ENCODE peak calls at places on chromosomes 16 and 17, in nine cellular contexts. One of them, this sample, is unnamed.

GRCh38 chr17:15261818-15262290 is 3.3 kb downstream of the PMP22 start:
- DNase-seq in neural progenitor cell: peak; percentile 45
- DNase-seq in A549: peak; percentile 61
- DNase-seq in psoas muscle: no peak
- DNase-seq in IMR-90: no peak
- DNase-seq in SK-N-SH: no peak
- DNase-seq in left ventricle myocardium inferior: peak; percentile 34
- DNase-seq in fibroblast of lung: peak; percentile 37
- DNase-seq in lower lobe of right lung: no peak
- DNase-seq in this sample: no peak

GRCh38 chr16:85157813-85158701 is 45.8 kb upstream of the CIBAR2 start:
- DNase-seq in neural progenitor cell: peak; percentile 83
- DNase-seq in A549: no peak
- DNase-seq in psoas muscle: no peak
- DNase-seq in IMR-90: no peak
- DNase-seq in SK-N-SH: peak; percentile 79
- DNase-seq in left ventricle myocardium inferior: no peak
- DNase-seq in fibroblast of lung: no peak
- DNase-seq in lower lobe of right lung: no peak
- DNase-seq in this sample: no peak

GRCh38 chr16:28126684-28127620 is 63.4 kb upstream of the GSG1L start:
- DNase-seq in neural progenitor cell: no peak
- DNase-seq in A549: no peak
- DNase-seq in psoas muscle: no peak
- DNase-seq in IMR-90: no peak
- DNase-seq in SK-N-SH: no peak
- DNase-seq in left ventricle myocardium inferior: no peak
- DNase-seq in fibroblast of lung: no peak
- DNase-seq in lower lobe of right lung: no peak
- DNase-seq in this sample: no peak

GRCh38 chr17:5485270-5486205 is at the start of gene DERL2:
- DNase-seq in neural progenitor cell: peak; percentile 78
- DNase-seq in A549: peak; percentile 63
- DNase-seq in psoas muscle: no peak
- DNase-seq in IMR-90: peak; percentile 44
- DNase-seq in SK-N-SH: no peak
- DNase-seq in left ventricle myocardium inferior: no peak
- DNase-seq in fibroblast of lung: no peak
- DNase-seq in lower lobe of right lung: no peak
- DNase-seq in this sample: no peak

GRCh38 chr16:54265558-54266213 is 20.9 kb downstream of the IRX3 start:
- DNase-seq in neural progenitor cell: no peak
- DNase-seq in A549: no peak
- DNase-seq in psoas muscle: no peak
- DNase-seq in IMR-90: no peak
- DNase-seq in SK-N-SH: no peak
- DNase-seq in left ventricle myocardium inferior: no peak
- DNase-seq in fibroblast of lung: no peak
- DNase-seq in lower lobe of right lung: no peak
- DNase-seq in this sample: no peak

GRCh38 chr17:50362661-50363060 is 10.3 kb downstream of the MRPL27 start:
- DNase-seq in neural progenitor cell: no peak
- DNase-seq in A549: no peak
- DNase-seq in psoas muscle: no peak
- DNase-seq in IMR-90: no peak
- DNase-seq in SK-N-SH: no peak
- DNase-seq in left ventricle myocardium inferior: no peak
- DNase-seq in fibroblast of lung: no peak
- DNase-seq in lower lobe of right lung: no peak
- DNase-seq in this sample: no peak

GRCh38 chr17:81537343-81537855 is 9.2 kb downstream of the FSCN2 start:
- DNase-seq in neural progenitor cell: peak; percentile 70
- DNase-seq in A549: peak; percentile 67
- DNase-seq in psoas muscle: peak; percentile 83
- DNase-seq in IMR-90: no peak
- DNase-seq in SK-N-SH: peak; percentile 92
- DNase-seq in left ventricle myocardium inferior: no peak
- DNase-seq in fibroblast of lung: no peak
- DNase-seq in lower lobe of right lung: no peak
- DNase-seq in this sample: peak; percentile 52

GRCh38 chr17:77840156-77840555 is 118.3 kb upstream of the TNRC6C start:
- DNase-seq in neural progenitor cell: no peak
- DNase-seq in A549: no peak
- DNase-seq in psoas muscle: peak; percentile 68
- DNase-seq in IMR-90: peak; percentile 39
- DNase-seq in SK-N-SH: no peak
- DNase-seq in left ventricle myocardium inferior: peak; percentile 22
- DNase-seq in fibroblast of lung: no peak
- DNase-seq in lower lobe of right lung: no peak
- DNase-seq in this sample: no peak

GRCh38 chr17:42056634-42057033 is 6.2 kb upstream of the C17orf113 start:
- DNase-seq in neural progenitor cell: no peak
- DNase-seq in A549: no peak
- DNase-seq in psoas muscle: no peak
- DNase-seq in IMR-90: no peak
- DNase-seq in SK-N-SH: no peak
- DNase-seq in left ventricle myocardium inferior: no peak
- DNase-seq in fibroblast of lung: no peak
- DNase-seq in lower lobe of right lung: no peak
- DNase-seq in this sample: no peak

GRCh38 chr17:42055003-42055402 is 4.6 kb upstream of the C17orf113 start:
- DNase-seq in neural progenitor cell: peak; percentile 67
- DNase-seq in A549: no peak
- DNase-seq in psoas muscle: no peak
- DNase-seq in IMR-90: no peak
- DNase-seq in SK-N-SH: no peak
- DNase-seq in left ventricle myocardium inferior: no peak
- DNase-seq in fibroblast of lung: no peak
- DNase-seq in lower lobe of right lung: no peak
- DNase-seq in this sample: no peak

GRCh38 chr17:42053701-42054100 is 3.3 kb upstream of the C17orf113 start:
- DNase-seq in neural progenitor cell: no peak
- DNase-seq in A549: no peak
- DNase-seq in psoas muscle: no peak
- DNase-seq in IMR-90: no peak
- DNase-seq in SK-N-SH: no peak
- DNase-seq in left ventricle myocardium inferior: no peak
- DNase-seq in fibroblast of lung: no peak
- DNase-seq in lower lobe of right lung: no peak
- DNase-seq in this sample: no peak

GRCh38 chr17:42054101-42054500 is 3.7 kb upstream of the C17orf113 start:
- DNase-seq in neural progenitor cell: no peak
- DNase-seq in A549: no peak
- DNase-seq in psoas muscle: no peak
- DNase-seq in IMR-90: no peak
- DNase-seq in SK-N-SH: no peak
- DNase-seq in left ventricle myocardium inferior: no peak
- DNase-seq in fibroblast of lung: no peak
- DNase-seq in lower lobe of right lung: no peak
- DNase-seq in this sample: no peak

GRCh38 chr17:42055496-42055895 is 5.1 kb upstream of the C17orf113 start:
- DNase-seq in neural progenitor cell: no peak
- DNase-seq in A549: no peak
- DNase-seq in psoas muscle: no peak
- DNase-seq in IMR-90: peak; percentile 12
- DNase-seq in SK-N-SH: no peak
- DNase-seq in left ventricle myocardium inferior: no peak
- DNase-seq in fibroblast of lung: no peak
- DNase-seq in lower lobe of right lung: no peak
- DNase-seq in this sample: no peak
- H3K27ac ChIP-seq in neural progenitor cell: no peak overlapping the region
- H3K27ac ChIP-seq in A549: no peak overlapping the region
- H3K27ac ChIP-seq in psoas muscle: no peak overlapping the region
- H3K27ac ChIP-seq in IMR-90: no peak overlapping the region
- H3K27ac ChIP-seq in SK-N-SH: no peak overlapping the region
- H3K27ac ChIP-seq in left ventricle myocardium inferior: no peak overlapping the region
- H3K27ac ChIP-seq in fibroblast of lung: no peak overlapping the region
- H3K27ac ChIP-seq in lower lobe of right lung: no peak overlapping the region
- H3K27ac ChIP-seq in this sample: no peak overlapping the region

GRCh38 chr16:15976929-15977637 is 27.7 kb downstream of the ABCC1 start:
- DNase-seq in neural progenitor cell: no peak
- DNase-seq in A549: peak; percentile 76
- DNase-seq in psoas muscle: peak; percentile 67
- DNase-seq in IMR-90: peak; percentile 84
- DNase-seq in SK-N-SH: no peak
- DNase-seq in left ventricle myocardium inferior: no peak
- DNase-seq in fibroblast of lung: peak; percentile 90
- DNase-seq in lower lobe of right lung: no peak
- DNase-seq in this sample: no peak
- H3K9me3 ChIP-seq in neural progenitor cell: peaks cover 14% of the 10 kb centered on the region
- H3K9me3 ChIP-seq in A549: peaks cover 41% of the 10 kb centered on the region
- H3K9me3 ChIP-seq in psoas muscle: peaks cover 6% of the 10 kb centered on the region
- H3K9me3 ChIP-seq in IMR-90: peaks cover 10% of the 10 kb centered on the region
- H3K9me3 ChIP-seq in SK-N-SH: peaks cover 8% of the 10 kb centered on the region
- H3K9me3 ChIP-seq in left ventricle myocardium inferior: peaks cover 31% of the 10 kb centered on the region
- H3K9me3 ChIP-seq in fibroblast of lung: no peaks in the 10 kb centered on the region
- H3K9me3 ChIP-seq in lower lobe of right lung: peaks cover 20% of the 10 kb centered on the region
- H3K9me3 ChIP-seq in this sample: peaks cover 4% of the 10 kb centered on the region

GRCh38 chr16:10681310-10682308 is 13.1 kb downstream of the TEKT5 start:
- DNase-seq in neural progenitor cell: no peak
- DNase-seq in A549: no peak
- DNase-seq in psoas muscle: no peak
- DNase-seq in IMR-90: no peak
- DNase-seq in SK-N-SH: no peak
- DNase-seq in left ventricle myocardium inferior: no peak
- DNase-seq in fibroblast of lung: no peak
- DNase-seq in lower lobe of right lung: no peak
- DNase-seq in this sample: no peak
- TF ChIP-seq CTCF in neural progenitor cell: no peak
- TF ChIP-seq CTCF in A549: no peak
- TF ChIP-seq CTCF in psoas muscle: no peak
- TF ChIP-seq CTCF in IMR-90: no peak
- TF ChIP-seq CTCF in SK-N-SH: no peak
- TF ChIP-seq CTCF in left ventricle myocardium inferior: no peak
- TF ChIP-seq CTCF in fibroblast of lung: no peak
- TF ChIP-seq CTCF in lower lobe of right lung: no peak
- TF ChIP-seq CTCF in this sample: no peak

DNA sequence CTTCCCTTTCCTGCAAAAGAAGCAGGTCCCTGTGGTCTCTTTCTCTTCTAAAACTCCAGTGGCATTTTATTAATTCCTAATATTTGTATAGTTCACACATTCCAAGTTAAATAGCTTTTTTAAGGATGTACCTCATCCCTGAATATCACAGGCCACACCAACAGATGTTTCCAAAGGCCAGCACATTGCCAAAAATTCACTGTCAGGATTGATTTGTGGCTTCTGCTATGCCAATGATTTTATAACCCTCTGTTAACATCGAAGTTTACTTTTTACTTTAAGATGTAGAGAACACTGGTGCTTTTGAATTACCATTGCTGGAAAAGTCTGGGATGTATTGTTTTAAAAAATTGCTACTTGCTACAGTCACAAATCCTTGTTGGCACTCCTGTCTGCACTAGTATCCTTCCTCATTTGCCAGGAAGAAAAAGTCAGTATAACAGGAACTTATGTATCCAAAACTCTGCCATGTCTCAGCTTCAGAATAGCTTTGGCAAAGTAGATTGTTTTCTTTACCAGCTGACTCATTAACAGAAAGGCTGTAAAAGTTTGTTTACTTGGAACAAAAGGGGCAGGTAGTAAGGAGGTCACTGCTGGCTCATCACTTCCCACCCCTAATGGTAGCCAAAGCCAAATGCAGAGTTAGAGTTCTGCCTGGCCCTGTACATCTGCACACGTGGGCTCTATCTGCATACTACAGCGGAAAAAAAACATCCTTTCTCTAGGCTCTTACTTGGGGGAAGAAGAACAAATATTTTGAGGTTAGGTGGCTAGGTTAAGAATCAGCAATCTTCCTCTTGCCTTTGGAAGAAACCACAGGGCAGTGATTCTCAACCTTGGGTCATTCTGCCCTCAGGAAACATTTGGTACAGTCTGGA is 90.7 kb upstream of the BCAR1 start:
- DNase-seq in neural progenitor cell: no peak
- DNase-seq in A549: peak; percentile 6
- DNase-seq in psoas muscle: no peak
- DNase-seq in IMR-90: peak; percentile 65
- DNase-seq in SK-N-SH: no peak
- DNase-seq in left ventricle myocardium inferior: no peak
- DNase-seq in fibroblast of lung: peak; percentile 30
- DNase-seq in lower lobe of right lung: no peak
- DNase-seq in this sample: no peak
- H3K27ac ChIP-seq in neural progenitor cell: no peak overlapping the region
- H3K27ac ChIP-seq in A549: peak overlapping the region; percentile 5
- H3K27ac ChIP-seq in psoas muscle: peak overlapping the region; percentile 6
- H3K27ac ChIP-seq in IMR-90: no peak overlapping the region
- H3K27ac ChIP-seq in SK-N-SH: peak overlapping the region; percentile 80
- H3K27ac ChIP-seq in left ventricle myocardium inferior: peak overlapping the region; percentile 59
- H3K27ac ChIP-seq in fibroblast of lung: no peak overlapping the region
- H3K27ac ChIP-seq in lower lobe of right lung: peak overlapping the region; percentile 31
- H3K27ac ChIP-seq in this sample: peak overlapping the region; percentile 14

DNA sequence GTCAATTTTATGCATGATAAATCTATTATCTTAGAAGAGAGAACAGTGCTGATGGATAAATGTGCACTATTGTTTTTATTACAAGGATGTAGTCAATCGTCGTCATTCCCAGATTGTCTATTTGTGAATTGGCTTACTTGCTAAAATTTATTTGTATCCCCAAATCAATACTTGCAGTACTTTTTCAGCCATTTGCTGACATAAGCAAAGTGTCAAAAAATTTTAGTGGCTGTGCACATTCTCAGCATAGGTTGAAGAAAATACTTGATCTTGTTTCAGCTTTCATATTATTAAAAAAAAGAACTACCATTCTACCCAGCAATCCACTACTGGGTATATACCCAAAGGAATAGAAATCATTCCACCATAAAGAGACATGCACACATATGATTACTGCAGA is 477.9 kb upstream of the CA10 start:
- DNase-seq in neural progenitor cell: no peak
- DNase-seq in A549: no peak
- DNase-seq in psoas muscle: no peak
- DNase-seq in IMR-90: no peak
- DNase-seq in SK-N-SH: no peak
- DNase-seq in left ventricle myocardium inferior: no peak
- DNase-seq in fibroblast of lung: no peak
- DNase-seq in lower lobe of right lung: no peak
- DNase-seq in this sample: no peak
- H3K9me3 ChIP-seq in neural progenitor cell: no peaks in the 10 kb centered on the region
- H3K9me3 ChIP-seq in A549: peaks cover 3% of the 10 kb centered on the region
- H3K9me3 ChIP-seq in psoas muscle: no peaks in the 10 kb centered on the region
- H3K9me3 ChIP-seq in IMR-90: peaks cover 4% of the 10 kb centered on the region
- H3K9me3 ChIP-seq in SK-N-SH: no peaks in the 10 kb centered on the region
- H3K9me3 ChIP-seq in left ventricle myocardium inferior: no peaks in the 10 kb centered on the region
- H3K9me3 ChIP-seq in fibroblast of lung: no peaks in the 10 kb centered on the region
- H3K9me3 ChIP-seq in lower lobe of right lung: no peaks in the 10 kb centered on the region
- H3K9me3 ChIP-seq in this sample: no peaks in the 10 kb centered on the region

This sample was measured in upper lobe of left lung.